ENCODE peak calls at places on chromosomes 12 and 14, in ten cellular contexts. H is CD4-positive, CD25-positive, alpha-beta regulatory T cell; L is colonic mucosa; X is transverse colon; A is neuronal stem cell; M is PC-3; Z is left ventricle myocardium inferior; J is uterus; S is IMR-90; G is fibroblast of lung. C is an unnamed sample. For H3K4me1, the result is how much of the 10 kb centered on the place peaks cover.

GRCh38 chr14:34029921-34030334 is 79.1 kb upstream of the EGLN3 start:
- DNase-seq in H (no peak), L (peak), X (peak), A (no peak), M (no peak), Z (peak), J (peak), S (no peak), G (peak), C (peak)

GRCh38 chr14:95727084-95727700 is 13.3 kb upstream of the TCL1A start:
- DNase-seq in H (no peak), L (no peak), X (no peak), A (no peak), M (no peak), Z (no peak), J (no peak), S (no peak), G (no peak), C (no peak)

GRCh38 chr12:107318804-107319535 is 225.6 kb upstream of the CRY1 start:
- DNase-seq in H (no peak), L (no peak), X (peak), A (peak), M (peak), Z (no peak), J (no peak), S (peak), G (peak), C (no peak)

GRCh38 chr12:59365133-59365532 is 230.7 kb upstream of the SLC16A7 start:
- DNase-seq in H (no peak), L (no peak), X (no peak), A (no peak), M (no peak), Z (no peak), J (no peak), S (no peak), G (no peak), C (no peak)

GRCh38 chr12:103783744-103784664 is 57.0 kb downstream of the NT5DC3 start:
- DNase-seq in H (no peak), L (peak), X (peak), A (no peak), M (peak), Z (no peak), J (no peak), S (no peak), G (no peak), C (no peak)

GRCh38 chr12:14416658-14417057 is 51.2 kb downstream of the ATF7IP start:
- DNase-seq in H (peak), L (no peak), X (no peak), A (peak), M (peak), Z (no peak), J (no peak), S (peak), G (peak), C (no peak)

GRCh38 chr12:8912910-8913309 is 1.4 kb upstream of the PHC1 start:
- DNase-seq in H (peak), L (no peak), X (no peak), A (no peak), M (peak), Z (no peak), J (no peak), S (no peak), G (no peak), C (no peak)

GRCh38 chr12:121766290-121767039 is 27.0 kb downstream of the RHOF start:
- DNase-seq in H (no peak), L (no peak), X (no peak), A (no peak), M (no peak), Z (no peak), J (no peak), S (peak), G (peak), C (no peak)

GRCh38 chr14:66359500-66359899 is 126.7 kb upstream of the CCDC196 start:
- DNase-seq in H (peak), L (no peak), X (no peak), A (peak), M (peak), Z (no peak), J (no peak), S (peak), G (peak), C (no peak)

GRCh38 chr12:76025601-76026575 is 5.7 kb downstream of the PHLDA1 start:
- DNase-seq in H (no peak), L (no peak), X (no peak), A (no peak), M (peak), Z (no peak), J (no peak), S (peak), G (peak), C (no peak)

GRCh38 chr14:96285667-96286066 is 29.7 kb downstream of the BDKRB1 start:
- DNase-seq in H (no peak), L (no peak), X (no peak), A (no peak), M (no peak), Z (peak), J (peak), S (peak), G (peak), C (no peak)

GRCh38 chr14:99189201-99189801 is 82.7 kb downstream of the BCL11B start:
- DNase-seq in H (peak), L (no peak), X (no peak), A (no peak), M (no peak), Z (no peak), J (no peak), S (no peak), G (no peak), C (no peak)

GRCh38 chr14:74400328-74400727 is 25.7 kb downstream of the SYNDIG1L start:
- DNase-seq in H (no peak), L (no peak), X (no peak), A (no peak), M (no peak), Z (no peak), J (no peak), S (no peak), G (no peak), C (no peak)

DNA sequence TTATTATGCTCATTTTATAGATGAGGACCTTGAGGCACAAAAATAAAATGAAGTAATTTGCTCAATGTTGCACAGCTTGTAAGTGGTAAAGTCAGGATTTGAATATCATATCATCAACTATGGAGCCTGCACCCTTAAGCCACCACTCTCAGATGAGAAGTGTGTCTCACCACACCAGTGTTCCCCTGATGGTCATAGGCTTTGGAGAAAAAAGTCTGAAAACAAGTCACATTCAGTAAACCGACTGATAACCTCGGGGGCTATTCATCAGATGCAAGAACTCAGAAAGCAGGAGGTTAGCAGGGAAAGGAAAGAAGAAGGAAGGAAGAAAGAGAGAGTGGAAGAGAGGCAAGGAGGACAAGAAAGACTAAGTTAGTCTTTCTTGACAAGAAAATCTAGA is 2.8 kb downstream of the TSHR start:
- DNase-seq in H (no peak), L (no peak), X (no peak), A (no peak), M (no peak), Z (no peak), J (no peak), S (no peak), G (no peak), C (no peak)
- H3K27ac ChIP-seq in H (peak), L (no peak), X (peak), A (no peak), M (no peak), Z (no peak), J (no peak), S (no peak), G (no peak), C (no peak)

GRCh38 chr12:6407206-6407954 is 23.4 kb downstream of the LTBR start:
- DNase-seq in H (no peak), L (no peak), X (no peak), A (no peak), M (no peak), Z (no peak), J (no peak), S (no peak), G (no peak), C (no peak)
- H3K4me1 ChIP-seq in H (under half), L (under half), X (under half), A (under half), M (under half), Z (under half), J (under half), S (under half), G (under half), C (under half)

GRCh38 chr12:110906516-110906915 is 13.9 kb downstream of the MYL2 start:
- DNase-seq in H (no peak), L (no peak), X (no peak), A (no peak), M (no peak), Z (no peak), J (no peak), S (no peak), G (no peak), C (no peak)

GRCh38 chr12:110907583-110907982 is 12.8 kb downstream of the MYL2 start:
- DNase-seq in H (no peak), L (no peak), X (no peak), A (no peak), M (no peak), Z (no peak), J (no peak), S (no peak), G (no peak), C (no peak)

GRCh38 chr12:110906985-110907384 is 13.4 kb downstream of the MYL2 start:
- DNase-seq in H (no peak), L (no peak), X (no peak), A (no peak), M (no peak), Z (no peak), J (no peak), S (no peak), G (peak), C (no peak)

GRCh38 chr12:110908377-110909136 is 11.8 kb downstream of the MYL2 start:
- DNase-seq in H (no peak), L (no peak), X (no peak), A (no peak), M (no peak), Z (peak), J (no peak), S (no peak), G (no peak), C (no peak)

GRCh38 chr12:110906088-110906487 is 14.3 kb downstream of the MYL2 start:
- DNase-seq in H (no peak), L (no peak), X (no peak), A (no peak), M (peak), Z (no peak), J (no peak), S (no peak), G (no peak), C (no peak)
- H3K27ac ChIP-seq in H (no peak), L (no peak), X (no peak), A (no peak), M (no peak), Z (no peak), J (no peak), S (no peak), G (no peak), C (no peak)

GRCh38 chr14:94111276-94112095 is 950 bp downstream of the IFI27 start:
- DNase-seq in H (no peak), L (no peak), X (no peak), A (no peak), M (no peak), Z (no peak), J (no peak), S (no peak), G (no peak), C (no peak)
- H3K4me1 ChIP-seq in H (under half), L (under half), X (under half), A (under half), M (under half), Z (half or more), J (under half), S (under half), G (under half), C (under half)

DNA sequence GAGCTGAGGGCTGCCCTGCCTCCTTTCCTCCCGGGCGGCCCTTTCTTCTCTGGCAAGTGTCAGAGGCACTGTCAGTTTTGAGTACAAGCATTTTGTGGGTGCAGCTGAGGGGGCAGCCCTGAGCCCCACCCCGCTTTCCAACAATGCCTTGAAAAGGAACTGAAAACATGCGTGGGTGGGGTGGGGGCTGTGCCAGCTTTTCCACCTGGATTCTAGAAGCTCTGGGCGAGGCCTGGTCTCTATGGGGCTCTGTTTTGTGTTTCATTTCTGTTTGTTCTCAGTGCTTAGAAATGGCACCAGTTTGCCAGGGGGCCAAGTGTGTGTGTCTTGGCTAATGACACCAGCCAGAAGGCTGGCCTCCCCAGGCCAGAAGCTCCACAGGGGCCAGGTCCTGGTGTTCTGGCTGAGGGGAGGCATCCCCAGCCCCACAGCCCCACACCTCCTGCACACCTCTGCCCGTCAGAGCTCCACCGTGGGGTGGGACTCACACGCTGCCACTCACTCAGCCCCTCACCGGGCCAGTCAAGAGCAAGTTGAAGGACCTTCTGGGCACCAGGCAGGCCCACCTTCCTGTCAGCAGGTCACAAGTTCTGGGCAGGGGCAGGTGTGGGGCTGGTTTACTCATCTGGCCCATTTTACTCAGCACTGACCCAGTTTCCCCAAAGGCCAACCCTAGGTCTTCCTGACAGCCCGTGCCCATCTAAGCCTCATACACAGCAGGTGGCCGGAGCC is 155.1 kb downstream of the CALM1 start:
- DNase-seq in H (no peak), L (no peak), X (no peak), A (no peak), M (no peak), Z (no peak), J (no peak), S (no peak), G (no peak), C (peak)
- H3K27ac ChIP-seq in H (no peak), L (no peak), X (peak), A (no peak), M (no peak), Z (peak), J (no peak), S (no peak), G (no peak), C (no peak)

GRCh38 chr14:64604001-64604400 is 54.2 kb downstream of the PPP1R36 start:
- DNase-seq in H (no peak), L (no peak), X (no peak), A (no peak), M (peak), Z (no peak), J (no peak), S (no peak), G (no peak), C (no peak)

GRCh38 chr14:64598404-64598803 is 48.6 kb downstream of the PPP1R36 start:
- DNase-seq in H (no peak), L (no peak), X (no peak), A (no peak), M (no peak), Z (no peak), J (no peak), S (no peak), G (no peak), C (no peak)

GRCh38 chr14:64604854-64605253 is 55.1 kb downstream of the PPP1R36 start:
- DNase-seq in H (no peak), L (no peak), X (no peak), A (no peak), M (no peak), Z (no peak), J (no peak), S (no peak), G (peak), C (no peak)

GRCh38 chr14:64602826-64603225 is 53.1 kb downstream of the PPP1R36 start:
- DNase-seq in H (no peak), L (no peak), X (no peak), A (no peak), M (peak), Z (no peak), J (no peak), S (no peak), G (no peak), C (no peak)

DNA sequence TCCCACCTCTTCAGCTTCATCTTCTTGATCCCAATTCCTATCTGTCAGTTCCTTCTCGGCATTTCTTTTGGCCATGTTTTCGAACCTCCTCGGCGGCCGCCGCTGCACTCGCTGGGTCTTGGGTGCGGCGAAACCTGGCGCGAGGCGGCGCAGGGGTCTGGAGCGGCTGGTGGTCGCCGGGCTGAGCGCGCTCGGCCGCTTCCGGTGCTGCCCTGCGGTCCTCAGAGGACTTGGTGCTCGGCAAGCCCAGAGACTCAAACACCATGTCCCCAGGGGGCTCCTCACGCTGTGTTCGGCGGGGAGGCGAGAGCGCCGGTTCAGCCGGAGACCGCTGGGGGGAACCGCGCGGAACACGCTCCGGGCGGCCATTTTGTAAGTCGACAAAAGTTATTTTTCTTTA is 51.8 kb downstream of the PPP1R36 start:
- DNase-seq in H (no peak), L (no peak), X (no peak), A (no peak), M (no peak), Z (no peak), J (no peak), S (no peak), G (no peak), C (no peak)
- H3K4me1 ChIP-seq in H (under half), L (under half), X (under half), A (under half), M (under half), Z (under half), J (under half), S (under half), G (under half), C (under half)

GRCh38 chr14:35124127-35124526 is 1.8 kb downstream of the PRORP start:
- DNase-seq in H (no peak), L (no peak), X (no peak), A (no peak), M (no peak), Z (no peak), J (no peak), S (no peak), G (no peak), C (no peak)
- H3K27ac ChIP-seq in H (peak), L (no peak), X (no peak), A (no peak), M (no peak), Z (no peak), J (no peak), S (no peak), G (no peak), C (no peak)

GRCh38 chr14:50832935-50833607 is 2.1 kb upstream of the NIN start:
- DNase-seq in H (no peak), L (no peak), X (no peak), A (no peak), M (no peak), Z (no peak), J (no peak), S (peak), G (no peak), C (no peak)
- H3K4me1 ChIP-seq in H (under half), L (under half), X (under half), A (under half), M (under half), Z (under half), J (under half), S (under half), G (under half), C (under half)

DNA sequence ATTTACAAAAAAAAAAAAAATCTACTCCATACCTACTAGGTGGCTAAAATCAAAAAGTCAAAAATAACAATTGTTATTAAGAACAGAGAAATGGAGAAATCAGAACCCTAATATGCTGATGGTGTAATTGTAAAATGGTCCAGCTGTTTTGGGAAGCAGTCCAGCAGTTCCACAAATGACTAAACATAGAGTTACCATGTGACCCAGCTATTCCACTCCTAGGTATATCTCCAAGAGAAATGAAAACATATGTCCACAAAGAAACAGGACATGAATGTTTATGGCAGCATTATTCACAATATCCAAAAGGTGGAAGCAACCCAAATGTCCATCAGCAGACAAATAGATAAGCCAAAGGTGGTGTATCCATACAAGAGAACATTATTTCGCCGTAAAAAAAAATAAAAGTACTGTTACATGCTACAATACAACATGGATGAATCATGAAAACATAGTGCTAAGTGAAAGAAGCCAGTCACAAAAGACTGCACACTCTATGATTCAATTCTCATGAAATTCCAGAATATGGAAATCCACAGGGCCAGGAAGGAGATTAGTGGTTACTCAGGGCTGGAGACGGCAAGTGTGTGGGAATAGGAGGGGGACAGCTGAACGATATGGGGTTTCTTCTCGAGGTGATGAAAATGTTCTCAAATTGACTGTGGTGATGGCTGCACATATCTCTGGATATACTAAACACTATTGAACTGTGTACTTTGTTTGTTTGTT is 9.1 kb upstream of the DPF3 start:
- DNase-seq in H (no peak), L (no peak), X (no peak), A (no peak), M (no peak), Z (no peak), J (no peak), S (no peak), G (peak), C (no peak)
- H3K27ac ChIP-seq in H (no peak), L (no peak), X (no peak), A (no peak), M (no peak), Z (no peak), J (no peak), S (no peak), G (no peak), C (no peak)

C was measured in aorta.